ENCODE peak calls at places on chromosomes 7 and 10, in four cellular contexts. B is SK-N-SH, W is H1, Q is K562. K is an unnamed sample.

GRCh38 chr7:130201796-130202195 is 3.4 kb downstream of the TMEM209 start:
- DNase-seq in Q (peak), B (no peak), W (no peak), K (no peak)

GRCh38 chr7:51080622-51081269 is 235.9 kb downstream of the COBL start:
- DNase-seq in Q (no peak), B (no peak), W (peak), K (no peak)

GRCh38 chr10:86225098-86225782 is 141.4 kb downstream of the GRID1 start:
- DNase-seq in B (no peak), Q (no peak), W (no peak), K (no peak)

GRCh38 chr7:141930211-141930610 is 14.0 kb downstream of the OR9A4 start:
- DNase-seq in B (no peak), Q (no peak), W (no peak), K (no peak)

GRCh38 chr7:100584677-100585510 is 1.0 kb downstream of the LRCH4 start:
- DNase-seq in B (peak), Q (peak), W (no peak), K (no peak)

GRCh38 chr7:24457215-24457549 is 116.1 kb upstream of the PALS2 start:
- DNase-seq in Q (no peak), W (no peak), B (no peak), K (no peak)

GRCh38 chr7:76225379-76225778 is 23.7 kb downstream of the SRRM3 start:
- DNase-seq in B (no peak), Q (peak), W (no peak), K (no peak)

GRCh38 chr7:129218514-129219036 is 6.3 kb upstream of the AHCYL2 start:
- DNase-seq in Q (peak), W (peak), B (peak), K (no peak)

GRCh38 chr7:84705079-84705478 is 481.8 kb downstream of the SEMA3D start:
- DNase-seq in B (no peak), W (no peak), Q (no peak), K (no peak)

GRCh38 chr10:115092258-115092554 is 959 bp upstream of the ATRNL1 start:
- DNase-seq in B (no peak), W (no peak), Q (no peak), K (no peak)

GRCh38 chr10:132360766-132361447 is 28.9 kb downstream of the LRRC27 start:
- DNase-seq in B (peak), W (no peak), Q (peak), K (no peak)

GRCh38 chr10:58743466-58744115 is 230.9 kb downstream of the BICC1 start:
- DNase-seq in Q (no peak), W (no peak), B (peak), K (no peak)

GRCh38 chr10:68924593-68924992 is 23.5 kb downstream of the DDX50 start:
- DNase-seq in Q (no peak), B (no peak), W (no peak), K (no peak)

GRCh38 chr7:82419200-82419599 is 24.4 kb downstream of the CACNA2D1 start:
- DNase-seq in Q (no peak), B (peak), W (no peak), K (no peak)

GRCh38 chr7:158317238-158318205 is 270.1 kb downstream of the PTPRN2 start:
- DNase-seq in W (peak), B (no peak), Q (no peak), K (no peak)

GRCh38 chr10:69742928-69743602 is 58.6 kb upstream of the COL13A1 start:
- DNase-seq in W (peak), Q (peak), B (peak), K (no peak)

GRCh38 chr7:138843632-138844580 is 45.9 kb upstream of the ATP6V0A4 start:
- DNase-seq in W (no peak), B (no peak), Q (peak), K (no peak)

GRCh38 chr10:72087969-72088878 is at the start of gene SPOCK2:
- DNase-seq in W (no peak), B (peak), Q (no peak), K (no peak)

GRCh38 chr7:141533149-141533949 is 17.9 kb upstream of the AGK start:
- DNase-seq in B (peak), W (no peak), Q (peak), K (no peak)

GRCh38 chr10:93379366-93380042 is 102.6 kb downstream of the MYOF start:
- DNase-seq in W (no peak), B (no peak), Q (no peak), K (no peak)

GRCh38 chr10:89904755-89905154 is 203.4 kb downstream of the KIF20B start:
- DNase-seq in Q (no peak), W (no peak), B (no peak), K (no peak)

GRCh38 chr10:71241114-71241898 is 28.9 kb downstream of the UNC5B start:
- DNase-seq in W (no peak), B (peak), Q (no peak), K (no peak)

GRCh38 chr10:70093335-70093944 is 39.2 kb downstream of the AIFM2 start:
- DNase-seq in B (no peak), W (no peak), Q (no peak), K (no peak)

GRCh38 chr10:92222603-92223275 is 68.1 kb downstream of the CPEB3 start:
- DNase-seq in Q (no peak), W (no peak), B (no peak), K (no peak)

GRCh38 chr10:76492026-76492425 is 1060.6 kb downstream of the LRMDA start:
- DNase-seq in Q (no peak), W (no peak), B (no peak), K (no peak)

GRCh38 chr10:63707254-63707910 is 186.2 kb downstream of the REEP3 start:
- DNase-seq in B (no peak), Q (peak), W (no peak), K (peak)

GRCh38 chr10:103144086-103144485 is 49.0 kb downstream of the NT5C2 start:
- DNase-seq in B (no peak), W (no peak), Q (no peak), K (no peak)

GRCh38 chr10:24254180-24254579 is 45.2 kb downstream of the KIAA1217 start:
- DNase-seq in W (no peak), Q (no peak), B (no peak), K (no peak)

GRCh38 chr10:24012249-24012803 is 196.6 kb upstream of the KIAA1217 start:
- DNase-seq in B (no peak), Q (no peak), W (no peak), K (no peak)

GRCh38 chr10:12423896-12424295 is 74.5 kb downstream of the CAMK1D start:
- DNase-seq in W (no peak), B (no peak), Q (no peak), K (no peak)

GRCh38 chr10:405648-406047 is 270.4 kb downstream of the ZMYND11 start:
- DNase-seq in B (no peak), W (no peak), Q (no peak), K (no peak)

GRCh38 chr10:122122493-122122892 is 133.5 kb downstream of the TACC2 start:
- DNase-seq in W (no peak), Q (no peak), B (no peak), K (no peak)

GRCh38 chr10:74145133-74145532 is 5.5 kb downstream of the AP3M1 start:
- DNase-seq in W (no peak), Q (no peak), B (no peak), K (no peak)

GRCh38 chr10:123284022-123284421 is 129.8 kb downstream of the BUB3 start:
- DNase-seq in B (no peak), W (no peak), Q (no peak), K (no peak)

GRCh38 chr7:23373151-23374004 is 74.2 kb downstream of the MALSU1 start:
- DNase-seq in B (no peak), Q (no peak), W (no peak), K (peak)

GRCh38 chr10:60206735-60207134 is 182.9 kb downstream of the ANK3 start:
- DNase-seq in Q (no peak), W (no peak), B (no peak), K (no peak)

GRCh38 chr7:150895809-150896208 is 43.5 kb downstream of the AOC1 start:
- DNase-seq in Q (no peak), B (no peak), W (no peak), K (no peak)

GRCh38 chr7:140512317-140513000 is 33.2 kb upstream of the MKRN1 start:
- DNase-seq in B (peak), W (no peak), Q (peak), K (no peak)

GRCh38 chr7:75536940-75537538 is 44.9 kb downstream of the SPDYE5 start:
- DNase-seq in Q (no peak), W (no peak), B (no peak), K (no peak)

GRCh38 chr10:130772676-130773075 is 538.8 kb downstream of the TCERG1L start:
- DNase-seq in W (no peak), Q (no peak), B (no peak), K (no peak)
- TF ChIP-seq NRF1 in W (no peak), Q (no peak), B (no peak), K (no peak)

DNA sequence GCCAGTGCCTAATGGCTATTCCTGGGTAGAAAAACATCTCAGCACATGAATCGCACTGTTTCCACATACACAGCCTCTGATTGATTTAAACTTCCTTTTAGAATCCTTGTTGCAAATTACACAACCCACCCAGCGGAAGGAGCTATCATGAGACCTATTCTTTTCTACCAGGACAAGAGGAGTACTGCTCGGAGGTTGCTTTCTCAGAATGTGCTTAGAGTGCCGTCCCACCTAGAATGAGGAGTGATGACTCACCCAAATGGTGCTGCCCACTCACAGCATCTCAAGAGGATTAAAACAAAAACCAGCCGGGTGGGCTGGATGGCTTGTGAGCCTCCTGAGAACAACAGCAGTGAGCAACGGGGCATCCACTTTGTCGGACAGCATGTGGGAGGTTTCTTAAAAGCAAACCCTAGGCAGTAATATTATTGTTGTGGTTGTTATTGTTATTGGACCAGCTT is 128.9 kb downstream of the DGKI start:
- DNase-seq in W (peak), Q (no peak), B (no peak), K (peak)
- TF ChIP-seq NRF1 in W (no peak), Q (no peak), B (no peak), K (no peak)

GRCh38 chr10:14773551-14774213 is 1.0 kb downstream of the FAM107B start:
- DNase-seq in B (no peak), Q (no peak), W (no peak), K (no peak)
- TF ChIP-seq NRF1 in B (no peak), Q (no peak), W (no peak), K (no peak)

DNA sequence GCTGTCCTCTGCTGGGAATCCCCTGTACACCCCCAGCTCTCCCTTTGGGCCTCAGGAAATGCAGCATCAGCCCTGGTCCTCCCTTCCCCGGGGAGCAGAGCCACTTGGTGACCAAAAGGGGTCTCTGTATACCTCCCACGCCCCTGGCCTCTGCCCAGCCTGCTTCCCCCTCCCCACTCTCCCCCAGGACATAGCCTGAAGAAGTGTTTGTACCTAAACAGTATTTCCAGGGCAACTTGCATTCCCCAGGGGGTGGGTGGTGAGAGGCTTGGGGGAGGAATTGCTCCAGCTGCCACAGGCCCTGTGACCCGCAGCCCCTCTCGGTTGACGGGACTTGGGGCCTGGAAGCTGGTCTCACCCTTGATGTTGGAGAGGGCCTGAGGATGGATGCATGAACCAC is 39.3 kb downstream of the TMEM270 start:
- DNase-seq in B (peak), W (no peak), Q (no peak), K (no peak)
- TF ChIP-seq NRF1 in B (no peak), W (no peak), Q (no peak), K (no peak)

GRCh38 chr7:155889636-155890508 is 77.6 kb upstream of the SHH start:
- DNase-seq in W (no peak), B (no peak), Q (no peak), K (no peak)
- TF ChIP-seq NRF1 in W (no peak), B (no peak), Q (no peak), K (no peak)

GRCh38 chr7:73742338-73742752 is 3.7 kb upstream of the ABHD11 start:
- DNase-seq in W (no peak), B (no peak), Q (peak), K (no peak)
- TF ChIP-seq NRF1 in W (no peak), B (no peak), Q (no peak), K (no peak)

DNA sequence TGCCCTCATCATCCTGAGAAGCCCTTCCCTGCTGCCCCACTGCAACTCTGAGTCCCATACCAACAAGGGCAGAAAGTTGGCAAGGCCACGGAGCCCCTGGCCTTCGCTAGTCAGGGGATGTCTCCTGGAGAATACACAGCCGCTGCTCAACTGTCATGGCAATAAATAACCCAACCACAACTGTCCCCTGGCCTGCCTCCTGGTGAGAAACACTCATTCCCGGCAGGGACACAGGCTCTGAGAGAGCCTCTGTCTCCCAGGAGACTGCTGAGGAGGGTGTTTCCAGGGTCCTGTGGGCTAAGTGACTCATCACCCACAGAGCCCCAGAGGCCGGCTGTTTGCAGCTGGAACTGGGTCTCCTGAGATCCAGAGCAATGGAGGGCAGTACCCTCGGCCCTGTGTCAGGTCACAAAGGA is 354.1 kb downstream of the TNS3 start:
- DNase-seq in B (peak), Q (peak), W (no peak), K (peak)
- TF ChIP-seq NRF1 in B (no peak), Q (no peak), W (no peak), K (no peak)

K was measured in GM12878.